ENCODE peak calls at places on chromosome 4, in five cellular contexts. W is amniotic epithelial cell; L is activated CD4-positive, alpha-beta T cell treated with anti-CD3 and anti-CD28 coated beads, Interleukin-2, amount 10 ng/mL, durations not matched to agents 7 days and 5 days; Y is A673; F is NCI-H345. M is an unnamed sample.

GRCh38 chr4:140735779-140736391 is 20.3 kb downstream of the TBC1D9 start:
- DNase-seq in W (no peak), Y (no peak), L (no peak), F (no peak), M (no peak)

GRCh38 chr4:87073570-87074470 is 139.0 kb downstream of the AFF1 start:
- DNase-seq in W (peak), L (peak), Y (peak), F (peak), M (peak)

GRCh38 chr4:53908661-53909078 is 155.7 kb downstream of the CHIC2 start:
- DNase-seq in W (peak), Y (peak), L (peak), F (peak), M (peak)

GRCh38 chr4:1449475-1449832 is 43.2 kb upstream of the NKX1-1 start:
- DNase-seq in L (no peak), W (no peak), Y (no peak), F (no peak), M (no peak)

GRCh38 chr4:23934915-23935314 is 45.1 kb upstream of the PPARGC1A start:
- DNase-seq in F (no peak), Y (no peak), L (no peak), W (peak), M (peak)

GRCh38 chr4:152850377-152850776 is 70.6 kb downstream of the ARFIP1 start:
- DNase-seq in L (peak), F (no peak), W (peak), Y (no peak), M (peak)

GRCh38 chr4:4362991-4363697 is 23.8 kb upstream of the NSG1 start:
- DNase-seq in L (no peak), W (peak), Y (no peak), F (no peak), M (peak)

GRCh38 chr4:182808673-182809416 is 108.3 kb downstream of the DCTD start:
- DNase-seq in F (no peak), W (no peak), Y (no peak), L (peak), M (peak)

GRCh38 chr4:62543002-62543401 is 1342.9 kb downstream of the ADGRL3 start:
- DNase-seq in F (no peak), W (no peak), Y (no peak), L (no peak), M (no peak)

GRCh38 chr4:99868126-99868596 is 26.1 kb downstream of the LAMTOR3 start:
- DNase-seq in L (no peak), Y (no peak), F (no peak), W (peak), M (peak)

GRCh38 chr4:166008510-166008909 is 135.5 kb downstream of the TLL1 start:
- DNase-seq in Y (no peak), W (no peak), F (no peak), L (no peak), M (no peak)

GRCh38 chr4:137609693-137610450 is 77.6 kb upstream of the PCDH18 start:
- DNase-seq in Y (peak), L (no peak), W (peak), F (no peak), M (peak)